ENCODE peak calls at places on chromosomes 3 and 15, in four cellular contexts. G is bronchial epithelial cell, I is mucosa of descending colon, B is brain microvascular endothelial cell. R is an unnamed sample. For H3K36me3, the result is how much of the 10 kb centered on the place peaks cover.

GRCh38 chr3:101998256-101998926 is 149.1 kb downstream of the NFKBIZ start:
- DNase-seq in I (no peak), B (no peak), G (no peak), R (no peak)

GRCh38 chr15:64146885-64147681 is 4.4 kb upstream of the SNX22 start:
- DNase-seq in G (no peak), B (peak), I (no peak), R (no peak)

GRCh38 chr3:22245122-22245521 is 494.1 kb upstream of the ZNF385D start:
- DNase-seq in G (peak), I (no peak), B (peak), R (no peak)

GRCh38 chr15:91356083-91356482 is 256.0 kb downstream of the SV2B start:
- DNase-seq in B (no peak), I (no peak), G (no peak), R (no peak)

GRCh38 chr3:45367451-45367850 is 20.9 kb upstream of the LARS2 start:
- DNase-seq in I (no peak), B (peak), G (peak), R (no peak)

GRCh38 chr3:56720836-56721235 is 37.8 kb upstream of the TASOR start:
- DNase-seq in G (no peak), B (no peak), I (no peak), R (no peak)

GRCh38 chr15:66703540-66703941 is 1.5 kb downstream of the SMAD6 start:
- DNase-seq in G (no peak), I (peak), B (peak), R (no peak)

GRCh38 chr3:4835616-4836043 is 143.6 kb upstream of the BHLHE40 start:
- DNase-seq in G (peak), I (no peak), B (no peak), R (no peak)

GRCh38 chr15:68732451-68732850 is 88.2 kb downstream of the ANP32A start:
- DNase-seq in I (no peak), B (no peak), G (no peak), R (no peak)

GRCh38 chr15:79166311-79166955 is 75.9 kb upstream of the RASGRF1 start:
- DNase-seq in G (no peak), I (no peak), B (no peak), R (peak)
- H3K4me3 ChIP-seq in G (no peak), I (no peak), B (no peak), R (no peak)

DNA sequence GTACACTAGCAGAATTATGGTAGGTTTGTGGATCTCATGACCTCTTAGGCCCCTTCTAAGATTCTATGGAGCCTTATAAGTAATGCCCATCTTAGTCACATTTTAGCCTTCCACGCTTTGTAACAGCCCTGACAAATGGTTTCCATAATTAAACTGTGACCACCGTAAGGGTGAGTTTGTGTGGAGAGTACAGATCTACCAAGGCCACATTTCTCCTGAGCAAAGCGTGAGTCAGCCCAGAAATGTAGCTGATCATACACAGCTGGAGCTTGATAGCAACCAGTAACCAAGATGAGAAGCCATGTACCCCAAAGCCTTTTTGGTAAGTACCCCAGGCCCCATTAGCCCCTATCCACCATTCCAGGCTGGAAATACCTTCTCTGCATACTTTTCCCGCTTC is 31.7 kb downstream of the CHAC1 start:
- DNase-seq in I (no peak), B (peak), G (no peak), R (no peak)
- H3K36me3 ChIP-seq in I (under half), B (half or more), G (under half), R (half or more)

GRCh38 chr3:26624209-26624775 is 1.7 kb downstream of the LRRC3B start:
- DNase-seq in G (no peak), B (no peak), I (no peak), R (no peak)

GRCh38 chr3:26621891-26622633 is 510 bp upstream of the LRRC3B start:
- DNase-seq in G (no peak), I (no peak), B (no peak), R (no peak)

GRCh38 chr3:26623409-26624208 is 1.0 kb downstream of the LRRC3B start:
- DNase-seq in G (no peak), B (no peak), I (no peak), R (no peak)

GRCh38 chr3:26621176-26621575 is 1.4 kb upstream of the LRRC3B start:
- DNase-seq in G (no peak), I (no peak), B (no peak), R (no peak)

GRCh38 chr3:26622634-26623408 is at the start of gene LRRC3B:
- DNase-seq in G (no peak), B (no peak), I (no peak), R (no peak)
- H3K4me3 ChIP-seq in G (no peak), B (no peak), I (no peak), R (peak)

DNA sequence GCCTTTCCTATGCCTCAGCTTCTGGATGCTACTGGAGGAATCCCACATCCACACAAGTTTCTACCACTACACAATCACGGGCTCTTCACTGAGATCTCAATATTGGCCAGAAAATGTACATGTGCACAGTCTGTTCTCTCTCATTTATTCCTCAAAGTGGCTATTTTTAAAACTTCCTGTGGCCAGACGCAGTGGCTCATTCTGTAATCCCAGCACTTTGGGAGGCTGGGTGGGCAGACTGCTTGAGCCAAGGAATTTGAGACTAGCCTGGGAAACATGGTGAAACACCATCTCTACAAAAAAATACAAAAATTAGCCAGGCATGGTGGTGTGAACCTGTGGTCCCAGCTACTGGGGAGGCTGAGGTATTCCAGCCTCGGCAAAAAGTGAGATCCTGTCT is 91.4 kb upstream of the PRTG start:
- DNase-seq in I (no peak), B (no peak), G (no peak), R (no peak)
- H3K36me3 ChIP-seq in I (under half), B (under half), G (under half), R (under half)

DNA sequence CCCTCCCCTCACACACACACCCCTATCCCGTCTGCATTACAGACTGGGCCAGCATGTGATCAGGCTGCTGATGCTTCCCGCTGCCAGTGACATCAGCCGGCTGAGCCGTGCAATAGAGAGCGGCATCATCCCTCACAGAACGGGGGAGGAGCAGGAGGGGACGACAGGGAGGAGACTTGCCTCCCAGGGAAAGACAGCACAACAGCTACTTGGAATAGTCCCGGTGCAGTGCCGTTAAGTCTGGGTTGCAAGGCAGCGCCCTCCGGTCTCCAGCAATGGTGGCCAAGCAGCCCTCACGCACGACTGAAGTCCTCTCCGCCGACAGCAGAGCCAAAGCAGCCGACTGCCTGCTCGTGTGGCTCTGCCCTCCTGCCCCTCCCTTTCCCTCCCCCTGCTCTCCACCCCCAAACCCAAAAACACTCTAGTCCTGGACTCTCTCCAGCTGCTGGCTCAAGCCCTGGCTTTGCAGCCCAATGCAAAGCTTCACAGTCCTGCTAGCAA is 31.5 kb upstream of the RPS17 start:
- DNase-seq in G (no peak), B (peak), I (peak), R (peak)
- H3K4me3 ChIP-seq in G (no peak), B (peak), I (no peak), R (peak)

GRCh38 chr3:187136347-187136746 is 2.9 kb downstream of the RPL39L start:
- DNase-seq in B (no peak), I (no peak), G (no peak), R (no peak)

GRCh38 chr3:187131981-187132380 is 7.3 kb downstream of the RPL39L start:
- DNase-seq in I (no peak), B (peak), G (peak), R (no peak)

GRCh38 chr3:187136936-187137335 is 2.4 kb downstream of the RPL39L start:
- DNase-seq in I (no peak), G (peak), B (peak), R (no peak)

GRCh38 chr3:187130346-187131066 is 8.8 kb downstream of the RPL39L start:
- DNase-seq in B (peak), I (peak), G (peak), R (no peak)

DNA sequence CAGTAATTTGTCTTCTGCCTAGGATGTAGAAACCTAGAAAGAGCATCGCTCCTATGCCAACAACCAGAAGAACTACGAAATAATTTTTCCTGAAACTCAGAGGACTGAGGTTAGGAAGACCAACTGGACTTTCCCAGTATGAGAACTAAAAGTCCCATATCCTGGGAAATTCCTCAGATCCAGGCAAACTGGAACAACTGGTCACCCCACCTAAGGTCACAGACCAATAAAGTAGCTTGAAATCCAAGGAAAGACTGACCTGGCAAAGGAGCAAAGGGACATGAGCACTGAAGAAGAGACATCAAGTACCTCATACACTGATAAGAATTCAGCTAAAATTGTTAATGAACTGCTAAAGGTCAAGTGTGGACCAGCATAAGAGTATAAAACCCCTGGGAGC is 6.6 kb downstream of the RPL39L start:
- DNase-seq in I (no peak), B (no peak), G (no peak), R (no peak)
- H3K36me3 ChIP-seq in I (under half), B (under half), G (under half), R (under half)

GRCh38 chr15:73982251-73982962 is 9.7 kb downstream of the STOML1 start:
- DNase-seq in I (peak), G (peak), B (peak), R (peak)
- H3K4me3 ChIP-seq in I (no peak), G (no peak), B (no peak), R (no peak)

GRCh38 chr3:183662099-183662498 is 26.7 kb downstream of the KLHL24 start:
- DNase-seq in I (no peak), G (no peak), B (no peak), R (no peak)
- H3K36me3 ChIP-seq in I (under half), G (under half), B (under half), R (under half)

GRCh38 chr3:12884104-12884742 is 42.9 kb upstream of the RPL32 start:
- DNase-seq in B (no peak), G (no peak), I (no peak), R (no peak)
- H3K4me3 ChIP-seq in B (no peak), G (no peak), I (no peak), R (no peak)

DNA sequence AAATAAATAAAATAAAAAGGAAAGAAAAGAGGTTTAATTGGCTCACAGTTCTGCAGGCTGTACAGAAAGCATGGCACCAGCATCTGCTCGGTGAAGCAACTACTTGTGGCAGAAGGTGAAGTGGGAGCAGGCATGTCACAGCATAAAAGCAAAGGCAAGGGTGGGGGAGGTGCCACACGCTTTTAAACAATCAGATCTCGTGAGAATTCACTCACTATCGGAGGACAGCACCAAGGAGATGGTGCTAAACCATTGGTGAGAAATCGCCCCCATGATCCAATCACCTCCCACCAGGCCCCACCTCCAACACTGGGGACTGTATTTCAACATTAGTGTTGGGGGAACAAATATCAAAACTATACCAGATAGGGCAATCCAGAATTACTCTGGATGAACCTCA is 15.3 kb downstream of the SCG3 start:
- DNase-seq in B (no peak), I (no peak), G (no peak), R (no peak)
- H3K36me3 ChIP-seq in B (under half), I (under half), G (under half), R (under half)

R was measured in right atrium auricular region.